ENCODE peak calls at places on chromosomes 12 and 14, in four cellular contexts. B, P, Y and S are unnamed samples. For H3K4me1 and H3K27me3, the result is how much of the 10 kb centered on the place peaks cover.

GRCh38 chr12:82728710-82729109 is 42.0 kb downstream of the TMTC2 start:
- DNase-seq in B (no peak), P (no peak), Y (no peak), S (no peak)

GRCh38 chr12:15808250-15808971 is 19.2 kb upstream of the EPS8 start:
- DNase-seq in B (no peak), P (no peak), Y (no peak), S (no peak)

GRCh38 chr12:75488553-75488952 is 8.0 kb downstream of the GLIPR1 start:
- DNase-seq in B (no peak), P (no peak), Y (no peak), S (peak)

GRCh38 chr14:88535813-88536212 is 19.0 kb downstream of the PTPN21 start:
- DNase-seq in B (no peak), P (peak), Y (no peak), S (no peak)

GRCh38 chr12:92487138-92487485 is 215.7 kb upstream of the PLEKHG7 start:
- DNase-seq in B (no peak), P (no peak), Y (no peak), S (no peak)

GRCh38 chr12:96084624-96085023 is 49.2 kb upstream of the LTA4H start:
- DNase-seq in B (no peak), P (no peak), Y (no peak), S (no peak)

GRCh38 chr12:2154050-2154449 is 101.3 kb downstream of the CACNA1C start:
- DNase-seq in B (no peak), P (no peak), Y (no peak), S (no peak)

GRCh38 chr14:21300892-21301291 is 21.0 kb downstream of the RPGRIP1 start:
- DNase-seq in B (peak), P (peak), Y (peak), S (peak)

GRCh38 chr12:56635539-56636117 is 5.5 kb upstream of the BAZ2A start:
- DNase-seq in B (no peak), P (no peak), Y (no peak), S (no peak)

GRCh38 chr12:89135976-89136634 is 216.2 kb downstream of the DUSP6 start:
- DNase-seq in B (no peak), P (no peak), Y (no peak), S (no peak)

GRCh38 chr14:23056956-23057756 is at the start of gene CDH24:
- DNase-seq in B (peak), P (peak), Y (peak), S (peak)

GRCh38 chr12:1184402-1184801 is 193.4 kb downstream of the ERC1 start:
- DNase-seq in B (no peak), P (no peak), Y (no peak), S (no peak)

GRCh38 chr12:27498159-27498558 is 25.8 kb upstream of the PPFIBP1 start:
- DNase-seq in B (no peak), P (no peak), Y (no peak), S (no peak)

GRCh38 chr14:93685121-93685520 is 103.2 kb downstream of the PRIMA1 start:
- DNase-seq in B (no peak), P (no peak), Y (no peak), S (no peak)

GRCh38 chr12:98803468-98804209 is 158.5 kb downstream of the APAF1 start:
- DNase-seq in B (no peak), P (no peak), Y (no peak), S (no peak)

GRCh38 chr12:120538281-120539156 is 4.4 kb downstream of the RNF10 start:
- DNase-seq in B (peak), P (peak), Y (peak), S (peak)

GRCh38 chr12:27899151-27899661 is 73.3 kb downstream of the PTHLH start:
- DNase-seq in B (no peak), P (no peak), Y (no peak), S (no peak)

DNA sequence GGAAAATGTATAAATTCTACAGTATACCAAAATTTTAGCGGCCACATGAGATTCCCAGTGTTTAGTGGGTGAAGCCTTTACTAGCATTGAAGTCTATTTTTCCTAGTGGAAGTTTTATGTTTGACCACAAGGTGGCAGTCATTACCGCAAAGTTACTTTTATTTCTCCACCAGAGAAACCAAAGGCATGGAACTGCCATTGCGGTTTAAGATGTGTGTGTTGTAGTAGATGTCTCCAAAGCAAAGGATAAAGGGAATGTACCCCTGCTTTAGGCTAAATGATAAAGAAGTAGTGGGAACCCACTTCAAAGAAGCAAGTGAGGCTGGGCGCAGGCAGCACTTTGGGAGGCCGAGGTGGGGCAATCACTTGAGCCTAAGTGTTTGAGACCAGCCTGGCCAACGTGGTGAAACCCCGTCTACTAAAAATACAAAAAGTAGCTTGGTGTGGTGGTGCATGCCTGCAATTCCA is 140.5 kb downstream of the PRKCH start:
- DNase-seq in B (no peak), P (no peak), Y (no peak), S (no peak)
- H3K4me1 ChIP-seq in B (under half), P (under half), Y (under half), S (under half)

GRCh38 chr14:95332641-95333040 is 12.9 kb upstream of the CLMN start:
- DNase-seq in B (no peak), P (no peak), Y (no peak), S (no peak)
- H3K27ac ChIP-seq in B (peak), P (no peak), Y (no peak), S (no peak)

GRCh38 chr12:53935562-53936341 is 2.9 kb upstream of the HOXC13 start:
- DNase-seq in B (no peak), P (no peak), Y (no peak), S (no peak)
- H3K27me3 ChIP-seq in B (half or more), P (half or more), Y (half or more), S (under half)

DNA sequence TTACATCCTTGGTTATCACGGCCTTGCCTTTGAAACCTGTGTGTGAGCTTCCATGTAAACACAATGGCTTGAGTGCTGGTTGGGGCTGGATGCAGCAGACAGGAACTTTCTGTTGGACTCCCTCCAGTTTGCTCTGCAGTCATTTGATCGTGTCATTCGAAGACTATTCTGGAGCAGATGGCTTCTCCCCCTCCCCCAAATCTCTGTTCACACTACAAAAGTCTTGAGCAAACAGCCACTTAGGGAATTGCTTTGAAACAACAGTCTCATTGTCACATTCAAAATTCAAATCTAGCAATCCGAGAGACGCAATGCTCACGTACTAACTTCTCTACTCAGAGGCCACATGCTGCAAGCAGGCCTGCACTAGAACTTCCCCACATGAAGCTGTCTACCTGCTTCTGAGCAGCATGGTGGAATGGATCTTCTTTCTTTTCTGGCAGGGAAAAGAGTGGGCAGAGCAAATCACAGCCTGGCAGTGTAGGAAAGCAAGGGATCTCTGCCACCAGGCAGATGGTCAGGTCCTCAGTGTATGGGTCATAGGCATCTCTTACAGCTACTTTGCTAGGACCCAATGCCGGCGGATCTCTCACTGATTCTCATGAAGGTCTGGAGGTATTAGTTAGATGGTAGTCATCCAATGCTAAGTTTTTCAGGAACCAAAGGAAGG is 214.2 kb downstream of the PPM1H start:
- DNase-seq in B (no peak), P (no peak), Y (peak), S (peak)
- H3K4me1 ChIP-seq in B (under half), P (under half), Y (under half), S (under half)

GRCh38 chr12:49671051-49671765 is 36.0 kb downstream of the FMNL3 start:
- DNase-seq in B (peak), P (no peak), Y (no peak), S (no peak)
- H3K27ac ChIP-seq in B (peak), P (no peak), Y (peak), S (peak)

GRCh38 chr12:109631236-109632150 is 57.9 kb downstream of the MVK start:
- DNase-seq in B (no peak), P (no peak), Y (no peak), S (no peak)
- H3K27me3 ChIP-seq in B (half or more), P (under half), Y (under half), S (under half)

DNA sequence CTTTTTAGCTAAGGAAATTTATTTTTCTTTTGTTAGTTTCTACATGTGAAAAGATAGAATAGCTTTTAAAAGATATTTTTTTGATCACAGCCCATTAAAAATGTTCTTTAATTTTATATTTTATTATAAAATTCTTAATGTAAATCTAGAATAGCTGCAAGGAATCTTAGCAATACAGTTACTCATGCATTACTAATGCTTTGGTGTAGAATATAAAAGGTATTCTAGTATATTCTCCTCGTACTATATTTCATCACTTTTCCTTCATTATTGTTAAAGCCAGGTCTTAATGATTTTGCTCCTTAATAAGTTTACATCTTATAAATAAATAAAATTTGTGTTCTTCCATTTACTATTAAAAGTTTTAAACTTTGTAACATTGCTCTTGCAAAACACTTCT is 82.6 kb downstream of the MNAT1 start:
- DNase-seq in B (no peak), P (no peak), Y (no peak), S (no peak)
- H3K4me1 ChIP-seq in B (under half), P (under half), Y (under half), S (under half)

GRCh38 chr12:109839444-109839843 is 6.2 kb upstream of the TRPV4 start:
- DNase-seq in B (no peak), P (no peak), Y (no peak), S (no peak)

GRCh38 chr12:109836916-109837315 is 3.7 kb upstream of the TRPV4 start:
- DNase-seq in B (no peak), P (peak), Y (no peak), S (no peak)

GRCh38 chr12:109832534-109833306 is 478 bp downstream of the TRPV4 start:
- DNase-seq in B (no peak), P (no peak), Y (no peak), S (no peak)

GRCh38 chr12:109833307-109834189 is at the start of gene TRPV4:
- DNase-seq in B (peak), P (peak), Y (peak), S (peak)

DNA sequence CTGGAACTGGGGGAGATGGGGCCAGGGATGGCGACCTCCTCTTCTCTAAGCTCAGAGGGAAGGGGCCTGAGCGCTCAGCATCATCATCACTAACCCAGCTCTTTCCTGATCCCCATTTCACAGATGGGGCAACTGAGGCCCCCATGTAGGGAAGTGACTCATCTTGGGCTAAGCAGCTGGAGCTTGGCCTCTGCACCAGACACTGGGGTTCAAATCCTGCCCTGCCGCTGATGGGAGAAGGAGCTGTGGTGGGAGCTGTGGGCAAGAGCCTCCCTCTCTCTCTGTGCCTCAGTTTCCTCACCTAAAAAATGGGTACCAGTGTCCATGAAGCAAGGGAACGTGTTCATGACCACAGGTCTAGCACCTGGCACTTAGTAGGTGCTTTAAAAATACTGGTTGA is 2.6 kb upstream of the TRPV4 start:
- DNase-seq in B (no peak), P (no peak), Y (no peak), S (no peak)
- H3K27ac ChIP-seq in B (no peak), P (no peak), Y (no peak), S (no peak)

GRCh38 chr14:52318057-52318456 is 3.9 kb downstream of the PTGER2 start:
- DNase-seq in B (no peak), P (no peak), Y (no peak), S (no peak)
- H3K27me3 ChIP-seq in B (under half), P (under half), Y (under half), S (under half)